ENCODE peak calls at places on chromosome 20, in eight cellular contexts. One of them, this sample, is unnamed.

GRCh38 chr20:58019850-58020625 is 208.4 kb downstream of the ANKRD60 start:
- DNase-seq in foreskin fibroblast: no peak
- DNase-seq in left lung: no peak
- DNase-seq in DND-41: no peak
- DNase-seq in brain microvascular endothelial cell: no peak
- DNase-seq in psoas muscle: no peak
- DNase-seq in Calu3: no peak
- DNase-seq in heart left ventricle: no peak
- DNase-seq in this sample: no peak

GRCh38 chr20:59144831-59145196 is 18.8 kb upstream of the ZNF831 start:
- DNase-seq in left lung: no peak
- DNase-seq in psoas muscle: no peak
- DNase-seq in heart left ventricle: no peak
- DNase-seq in DND-41: no peak
- DNase-seq in brain microvascular endothelial cell: no peak
- DNase-seq in foreskin fibroblast: no peak
- DNase-seq in Calu3: no peak
- DNase-seq in this sample: no peak

GRCh38 chr20:13995841-13996240 is 525 bp downstream of the MACROD2 start:
- DNase-seq in psoas muscle: peak
- DNase-seq in left lung: peak
- DNase-seq in brain microvascular endothelial cell: no peak
- DNase-seq in heart left ventricle: peak
- DNase-seq in foreskin fibroblast: peak
- DNase-seq in Calu3: peak
- DNase-seq in DND-41: no peak
- DNase-seq in this sample: peak

GRCh38 chr20:38168791-38169589 is 3.9 kb upstream of the TGM2 start:
- DNase-seq in foreskin fibroblast: no peak
- DNase-seq in DND-41: no peak
- DNase-seq in left lung: peak
- DNase-seq in Calu3: no peak
- DNase-seq in heart left ventricle: peak
- DNase-seq in brain microvascular endothelial cell: no peak
- DNase-seq in psoas muscle: peak
- DNase-seq in this sample: peak

GRCh38 chr20:21240394-21240793 is 62.7 kb upstream of the XRN2 start:
- DNase-seq in left lung: no peak
- DNase-seq in heart left ventricle: no peak
- DNase-seq in foreskin fibroblast: no peak
- DNase-seq in brain microvascular endothelial cell: no peak
- DNase-seq in Calu3: no peak
- DNase-seq in DND-41: no peak
- DNase-seq in psoas muscle: no peak
- DNase-seq in this sample: no peak

GRCh38 chr20:10861086-10861485 is 187.3 kb upstream of the JAG1 start:
- DNase-seq in DND-41: no peak
- DNase-seq in heart left ventricle: no peak
- DNase-seq in psoas muscle: no peak
- DNase-seq in Calu3: no peak
- DNase-seq in left lung: no peak
- DNase-seq in foreskin fibroblast: peak
- DNase-seq in brain microvascular endothelial cell: peak
- DNase-seq in this sample: peak

GRCh38 chr20:10313215-10313614 is 94.6 kb downstream of the SNAP25 start:
- DNase-seq in foreskin fibroblast: no peak
- DNase-seq in DND-41: no peak
- DNase-seq in heart left ventricle: no peak
- DNase-seq in brain microvascular endothelial cell: no peak
- DNase-seq in psoas muscle: no peak
- DNase-seq in left lung: no peak
- DNase-seq in Calu3: no peak
- DNase-seq in this sample: no peak

GRCh38 chr20:6513586-6513985 is 253.9 kb upstream of the BMP2 start:
- DNase-seq in foreskin fibroblast: no peak
- DNase-seq in brain microvascular endothelial cell: no peak
- DNase-seq in DND-41: no peak
- DNase-seq in psoas muscle: no peak
- DNase-seq in heart left ventricle: no peak
- DNase-seq in left lung: no peak
- DNase-seq in Calu3: no peak
- DNase-seq in this sample: no peak

GRCh38 chr20:48760403-48760889 is 67.4 kb downstream of the PREX1 start:
- DNase-seq in brain microvascular endothelial cell: peak
- DNase-seq in left lung: no peak
- DNase-seq in foreskin fibroblast: peak
- DNase-seq in heart left ventricle: no peak
- DNase-seq in DND-41: peak
- DNase-seq in Calu3: peak
- DNase-seq in psoas muscle: no peak
- DNase-seq in this sample: peak

GRCh38 chr20:47568019-47568418 is 66.3 kb downstream of the NCOA3 start:
- DNase-seq in foreskin fibroblast: peak
- DNase-seq in left lung: no peak
- DNase-seq in Calu3: peak
- DNase-seq in psoas muscle: no peak
- DNase-seq in DND-41: no peak
- DNase-seq in heart left ventricle: peak
- DNase-seq in brain microvascular endothelial cell: peak
- DNase-seq in this sample: no peak

GRCh38 chr20:58481541-58482021 is 33.6 kb downstream of the APCDD1L start:
- DNase-seq in foreskin fibroblast: peak
- DNase-seq in Calu3: peak
- DNase-seq in DND-41: no peak
- DNase-seq in left lung: no peak
- DNase-seq in psoas muscle: peak
- DNase-seq in brain microvascular endothelial cell: peak
- DNase-seq in heart left ventricle: no peak
- DNase-seq in this sample: peak

GRCh38 chr20:16469395-16469905 is 103.8 kb downstream of the KIF16B start:
- DNase-seq in heart left ventricle: no peak
- DNase-seq in Calu3: no peak
- DNase-seq in foreskin fibroblast: no peak
- DNase-seq in left lung: no peak
- DNase-seq in psoas muscle: no peak
- DNase-seq in DND-41: no peak
- DNase-seq in brain microvascular endothelial cell: no peak
- DNase-seq in this sample: no peak

GRCh38 chr20:6416371-6416770 is 293.5 kb upstream of the FERMT1 start:
- DNase-seq in heart left ventricle: no peak
- DNase-seq in psoas muscle: no peak
- DNase-seq in DND-41: no peak
- DNase-seq in left lung: no peak
- DNase-seq in foreskin fibroblast: no peak
- DNase-seq in brain microvascular endothelial cell: no peak
- DNase-seq in Calu3: no peak
- DNase-seq in this sample: no peak

GRCh38 chr20:17562804-17563305 is 7.0 kb upstream of the DSTN start:
- DNase-seq in heart left ventricle: no peak
- DNase-seq in left lung: no peak
- DNase-seq in Calu3: no peak
- DNase-seq in psoas muscle: no peak
- DNase-seq in brain microvascular endothelial cell: peak
- DNase-seq in foreskin fibroblast: peak
- DNase-seq in DND-41: no peak
- DNase-seq in this sample: no peak

GRCh38 chr20:44643596-44644383 is 7.7 kb downstream of the ADA start:
- DNase-seq in heart left ventricle: peak
- DNase-seq in DND-41: peak
- DNase-seq in Calu3: peak
- DNase-seq in psoas muscle: peak
- DNase-seq in brain microvascular endothelial cell: peak
- DNase-seq in left lung: peak
- DNase-seq in foreskin fibroblast: peak
- DNase-seq in this sample: peak

GRCh38 chr20:22771706-22772105 is 187.3 kb upstream of the FOXA2 start:
- DNase-seq in brain microvascular endothelial cell: no peak
- DNase-seq in DND-41: no peak
- DNase-seq in left lung: no peak
- DNase-seq in psoas muscle: no peak
- DNase-seq in Calu3: no peak
- DNase-seq in heart left ventricle: no peak
- DNase-seq in foreskin fibroblast: no peak
- DNase-seq in this sample: no peak

GRCh38 chr20:56944546-56944945 is 315.4 kb downstream of the TFAP2C start:
- DNase-seq in foreskin fibroblast: peak
- DNase-seq in DND-41: no peak
- DNase-seq in Calu3: no peak
- DNase-seq in psoas muscle: no peak
- DNase-seq in heart left ventricle: no peak
- DNase-seq in left lung: no peak
- DNase-seq in brain microvascular endothelial cell: no peak
- DNase-seq in this sample: no peak

DNA sequence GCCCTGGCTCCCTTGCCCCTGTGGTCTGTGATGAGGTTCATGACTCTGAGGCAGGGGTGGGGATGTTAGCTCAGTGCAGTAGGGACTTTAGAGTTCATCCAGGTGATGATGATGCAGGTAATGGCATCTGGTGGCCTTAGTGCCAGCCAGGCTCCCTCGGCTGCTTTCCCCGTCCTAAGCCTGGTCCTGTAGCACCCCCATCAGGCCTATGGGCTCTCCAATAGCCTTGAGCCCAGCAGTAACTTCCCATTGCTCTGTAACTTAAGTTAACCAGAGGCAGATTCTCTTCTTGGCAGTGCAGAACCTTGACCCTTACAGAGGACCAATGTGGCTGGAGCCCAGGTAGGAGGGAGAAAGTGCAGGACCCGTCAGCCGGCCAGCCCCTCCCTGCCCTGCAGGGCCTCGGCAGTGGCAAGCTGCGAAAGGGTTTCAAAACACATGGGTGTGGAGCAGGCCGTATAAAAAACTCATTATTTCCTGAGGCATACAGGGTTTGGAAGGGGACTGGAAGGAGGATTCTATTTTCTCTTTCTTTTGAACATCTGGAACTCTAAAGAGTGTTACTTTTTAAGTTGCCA is 406.9 kb downstream of the CDH26 start:
- DNase-seq in Calu3: peak
- DNase-seq in psoas muscle: no peak
- DNase-seq in brain microvascular endothelial cell: no peak
- DNase-seq in DND-41: peak
- DNase-seq in heart left ventricle: no peak
- DNase-seq in left lung: no peak
- DNase-seq in foreskin fibroblast: no peak
- DNase-seq in this sample: no peak
- TF ChIP-seq CTCF in Calu3: no peak
- TF ChIP-seq CTCF in psoas muscle: no peak
- TF ChIP-seq CTCF in brain microvascular endothelial cell: peak
- TF ChIP-seq CTCF in DND-41: peak
- TF ChIP-seq CTCF in heart left ventricle: no peak
- TF ChIP-seq CTCF in left lung: no peak
- TF ChIP-seq CTCF in foreskin fibroblast: no peak
- TF ChIP-seq CTCF in this sample: no peak

DNA sequence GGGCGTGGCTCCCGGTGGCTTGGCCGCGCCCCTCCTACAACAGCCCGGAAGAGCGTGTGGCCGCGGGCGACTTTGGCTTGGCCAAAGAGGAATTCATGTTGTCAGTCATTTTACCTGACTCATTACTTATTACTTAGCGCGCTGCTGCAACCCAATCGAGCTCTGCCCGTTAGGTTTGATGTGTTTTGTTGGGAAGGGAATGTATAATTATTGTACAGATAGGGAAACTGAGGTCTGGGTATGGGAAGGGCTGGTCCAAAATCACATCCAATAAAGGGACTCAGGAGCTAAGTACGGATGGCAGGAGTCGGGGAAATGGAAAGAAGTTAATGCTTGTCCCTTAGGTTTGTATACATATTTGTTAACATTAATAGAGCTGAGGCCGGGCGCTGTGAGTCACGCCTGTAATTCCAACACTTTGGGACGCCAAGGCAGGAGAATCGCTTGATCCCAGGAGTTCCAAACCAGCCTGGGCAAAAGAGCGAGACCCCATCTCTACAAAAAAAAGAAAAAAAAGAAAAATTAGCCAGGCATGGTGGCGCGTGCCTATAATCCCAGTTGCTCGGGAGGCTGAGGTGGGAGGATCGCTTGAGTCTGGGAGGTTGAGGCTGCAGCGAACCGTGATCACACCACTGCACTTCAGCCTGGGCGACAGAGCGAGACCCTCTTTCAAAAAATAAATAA is 639 bp upstream of the ZNF335 start:
- DNase-seq in DND-41: no peak
- DNase-seq in left lung: peak
- DNase-seq in brain microvascular endothelial cell: no peak
- DNase-seq in foreskin fibroblast: peak
- DNase-seq in heart left ventricle: no peak
- DNase-seq in Calu3: no peak
- DNase-seq in psoas muscle: peak
- DNase-seq in this sample: peak
- TF ChIP-seq CTCF in DND-41: peak
- TF ChIP-seq CTCF in left lung: no peak
- TF ChIP-seq CTCF in brain microvascular endothelial cell: no peak
- TF ChIP-seq CTCF in foreskin fibroblast: no peak
- TF ChIP-seq CTCF in heart left ventricle: no peak
- TF ChIP-seq CTCF in Calu3: no peak
- TF ChIP-seq CTCF in psoas muscle: no peak
- TF ChIP-seq CTCF in this sample: no peak

GRCh38 chr20:61397790-61398189 is 145.7 kb downstream of the CDH4 start:
- DNase-seq in foreskin fibroblast: no peak
- DNase-seq in left lung: no peak
- DNase-seq in heart left ventricle: no peak
- DNase-seq in brain microvascular endothelial cell: no peak
- DNase-seq in Calu3: no peak
- DNase-seq in DND-41: no peak
- DNase-seq in psoas muscle: no peak
- DNase-seq in this sample: no peak

GRCh38 chr20:61396262-61396848 is 144.3 kb downstream of the CDH4 start:
- DNase-seq in foreskin fibroblast: no peak
- DNase-seq in psoas muscle: no peak
- DNase-seq in brain microvascular endothelial cell: no peak
- DNase-seq in Calu3: no peak
- DNase-seq in heart left ventricle: no peak
- DNase-seq in left lung: peak
- DNase-seq in DND-41: no peak
- DNase-seq in this sample: no peak

GRCh38 chr20:61399433-61399832 is 147.4 kb downstream of the CDH4 start:
- DNase-seq in brain microvascular endothelial cell: no peak
- DNase-seq in left lung: no peak
- DNase-seq in Calu3: no peak
- DNase-seq in DND-41: no peak
- DNase-seq in psoas muscle: no peak
- DNase-seq in foreskin fibroblast: no peak
- DNase-seq in heart left ventricle: no peak
- DNase-seq in this sample: no peak

GRCh38 chr20:61394088-61394822 is 142.2 kb downstream of the CDH4 start:
- DNase-seq in psoas muscle: no peak
- DNase-seq in DND-41: no peak
- DNase-seq in heart left ventricle: no peak
- DNase-seq in brain microvascular endothelial cell: no peak
- DNase-seq in left lung: peak
- DNase-seq in Calu3: no peak
- DNase-seq in foreskin fibroblast: no peak
- DNase-seq in this sample: no peak

GRCh38 chr20:61397146-61397545 is 145.1 kb downstream of the CDH4 start:
- DNase-seq in psoas muscle: no peak
- DNase-seq in heart left ventricle: no peak
- DNase-seq in left lung: no peak
- DNase-seq in foreskin fibroblast: no peak
- DNase-seq in brain microvascular endothelial cell: no peak
- DNase-seq in Calu3: no peak
- DNase-seq in DND-41: no peak
- DNase-seq in this sample: no peak
- TF ChIP-seq CTCF in psoas muscle: no peak
- TF ChIP-seq CTCF in heart left ventricle: no peak
- TF ChIP-seq CTCF in left lung: no peak
- TF ChIP-seq CTCF in foreskin fibroblast: no peak
- TF ChIP-seq CTCF in brain microvascular endothelial cell: no peak
- TF ChIP-seq CTCF in Calu3: no peak
- TF ChIP-seq CTCF in DND-41: no peak
- TF ChIP-seq CTCF in this sample: no peak

GRCh38 chr20:49889943-49890650 is 25.2 kb downstream of the SPATA2 start:
- DNase-seq in foreskin fibroblast: no peak
- DNase-seq in Calu3: no peak
- DNase-seq in psoas muscle: no peak
- DNase-seq in heart left ventricle: no peak
- DNase-seq in left lung: no peak
- DNase-seq in DND-41: no peak
- DNase-seq in brain microvascular endothelial cell: no peak
- DNase-seq in this sample: peak
- TF ChIP-seq CTCF in foreskin fibroblast: no peak
- TF ChIP-seq CTCF in Calu3: no peak
- TF ChIP-seq CTCF in psoas muscle: no peak
- TF ChIP-seq CTCF in heart left ventricle: no peak
- TF ChIP-seq CTCF in left lung: peak
- TF ChIP-seq CTCF in DND-41: no peak
- TF ChIP-seq CTCF in brain microvascular endothelial cell: peak
- TF ChIP-seq CTCF in this sample: peak

This sample was measured in RWPE1.